ENCODE peak calls at places on chromosome 17, in six cellular contexts. X is neural progenitor cell, O is GM23248, R is PC-9, J is GM23338, Z is SK-N-SH. A is an unnamed sample. For H3K4me1 and H3F3A, the result is how much of the 10 kb centered on the place peaks cover.

GRCh38 chr17:60554377-60554788 is 28.3 kb upstream of the APPBP2 start:
- DNase-seq in X (no peak), O (peak), R (peak), J (no peak), Z (no peak), A (peak)

GRCh38 chr17:62807812-62808575 is at the start of gene MARCHF10:
- DNase-seq in X (peak), O (no peak), R (peak), J (peak), Z (peak), A (peak)

GRCh38 chr17:72237223-72237622 is 116.4 kb downstream of the SOX9 start:
- DNase-seq in X (no peak), O (no peak), R (no peak), J (no peak), Z (no peak), A (no peak)

GRCh38 chr17:38897671-38898290 is 27.6 kb upstream of the LASP1NB start:
- DNase-seq in X (peak), O (no peak), R (no peak), J (no peak), Z (no peak), A (no peak)

GRCh38 chr17:71409712-71410111 is 711.1 kb upstream of the SOX9 start:
- DNase-seq in X (no peak), O (peak), R (peak), J (no peak), Z (no peak), A (peak)

GRCh38 chr17:66165537-66166123 is 26.3 kb downstream of the CEP112 start:
- DNase-seq in X (peak), O (peak), R (no peak), J (peak), Z (peak), A (peak)

GRCh38 chr17:81329279-81329926 is 34.3 kb upstream of the SLC38A10 start:
- DNase-seq in X (peak), O (peak), R (peak), J (peak), Z (peak), A (peak)

GRCh38 chr17:7577327-7578199 is 1.9 kb upstream of the CD68 start:
- DNase-seq in X (no peak), O (no peak), R (no peak), J (no peak), Z (no peak), A (no peak)

GRCh38 chr17:64129515-64129764 is 504 bp downstream of the ERN1 start:
- DNase-seq in X (no peak), O (no peak), R (no peak), J (peak), Z (no peak), A (no peak)

GRCh38 chr17:50111687-50112655 is 16.8 kb downstream of the PDK2 start:
- DNase-seq in X (peak), O (no peak), R (no peak), J (no peak), Z (peak), A (no peak)

GRCh38 chr17:82121660-82122629 is 23.9 kb upstream of the FASN start:
- DNase-seq in X (no peak), O (no peak), R (no peak), J (no peak), Z (peak), A (no peak)

GRCh38 chr17:32274101-32274500 is 8.5 kb downstream of the RHBDL3 start:
- DNase-seq in X (no peak), O (no peak), R (no peak), J (no peak), Z (no peak), A (no peak)

GRCh38 chr17:9166678-9167077 is 145.4 kb downstream of the NTN1 start:
- DNase-seq in X (no peak), O (no peak), R (no peak), J (no peak), Z (no peak), A (no peak)

GRCh38 chr17:9401434-9401833 is 174.2 kb downstream of the STX8 start:
- DNase-seq in X (no peak), O (peak), R (peak), J (peak), Z (no peak), A (peak)

GRCh38 chr17:5619088-5619740 is 34.9 kb upstream of the NLRP1 start:
- DNase-seq in X (no peak), O (no peak), R (peak), J (no peak), Z (no peak), A (no peak)

DNA sequence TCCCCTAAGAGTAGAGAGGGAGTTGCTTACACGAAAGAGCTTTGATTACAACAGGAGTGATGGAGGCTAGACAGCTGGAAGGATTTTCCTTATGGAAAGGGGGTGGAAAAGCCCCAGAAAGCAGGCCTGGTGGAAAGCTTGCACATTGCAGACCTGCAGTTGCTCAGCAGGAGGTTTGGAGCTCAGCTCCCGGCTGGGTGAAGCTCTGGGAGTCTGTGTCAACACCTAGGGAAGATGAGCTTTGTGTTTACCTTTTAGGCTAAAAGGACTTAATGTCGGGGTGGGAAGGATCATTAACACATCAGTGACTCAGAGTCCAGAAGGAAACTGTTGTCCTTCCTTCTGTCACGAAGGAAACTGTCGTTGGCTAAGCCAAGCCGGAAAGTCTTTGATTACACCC is 48.1 kb downstream of the RAP1GAP2 start:
- DNase-seq in X (peak), O (peak), R (peak), J (peak), Z (no peak), A (peak)
- H3K4me1 ChIP-seq in X (under half), O (under half), R (under half), J (under half), Z (under half), A (under half)

GRCh38 chr17:17635126-17635525 is 43.6 kb upstream of the PEMT start:
- DNase-seq in X (no peak), O (peak), R (no peak), J (no peak), Z (no peak), A (no peak)
- H3F3A ChIP-seq in X (under half), O (under half), R (under half), J (under half), Z (under half), A (under half)

DNA sequence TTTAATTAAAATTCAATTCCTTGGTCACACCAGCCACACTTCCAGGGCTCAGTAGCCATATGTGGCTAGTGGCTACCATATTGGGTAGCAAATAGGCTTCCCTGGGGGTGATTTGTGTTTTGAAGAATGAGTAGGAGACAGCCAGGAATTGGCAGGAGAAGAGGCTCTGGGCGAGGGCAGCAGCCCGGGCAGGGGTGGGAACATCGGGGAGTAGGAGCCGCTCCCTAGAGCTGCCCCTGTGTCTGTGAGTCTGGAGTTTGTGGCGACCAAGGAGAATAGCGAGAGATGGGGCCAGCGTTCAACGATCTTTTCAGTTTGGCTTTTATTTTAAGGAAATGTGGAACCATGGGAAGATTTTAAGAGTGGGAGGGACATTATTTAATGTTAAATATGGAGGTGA is 81.7 kb downstream of the WIPI1 start:
- DNase-seq in X (no peak), O (no peak), R (no peak), J (no peak), Z (no peak), A (no peak)
- H3K4me1 ChIP-seq in X (under half), O (under half), R (under half), J (under half), Z (under half), A (under half)

GRCh38 chr17:45311762-45312476 is 4.9 kb downstream of the MAP3K14 start:
- DNase-seq in X (no peak), O (peak), R (peak), J (no peak), Z (peak), A (peak)
- H3F3A ChIP-seq in X (under half), O (under half), R (half or more), J (under half), Z (under half), A (under half)

DNA sequence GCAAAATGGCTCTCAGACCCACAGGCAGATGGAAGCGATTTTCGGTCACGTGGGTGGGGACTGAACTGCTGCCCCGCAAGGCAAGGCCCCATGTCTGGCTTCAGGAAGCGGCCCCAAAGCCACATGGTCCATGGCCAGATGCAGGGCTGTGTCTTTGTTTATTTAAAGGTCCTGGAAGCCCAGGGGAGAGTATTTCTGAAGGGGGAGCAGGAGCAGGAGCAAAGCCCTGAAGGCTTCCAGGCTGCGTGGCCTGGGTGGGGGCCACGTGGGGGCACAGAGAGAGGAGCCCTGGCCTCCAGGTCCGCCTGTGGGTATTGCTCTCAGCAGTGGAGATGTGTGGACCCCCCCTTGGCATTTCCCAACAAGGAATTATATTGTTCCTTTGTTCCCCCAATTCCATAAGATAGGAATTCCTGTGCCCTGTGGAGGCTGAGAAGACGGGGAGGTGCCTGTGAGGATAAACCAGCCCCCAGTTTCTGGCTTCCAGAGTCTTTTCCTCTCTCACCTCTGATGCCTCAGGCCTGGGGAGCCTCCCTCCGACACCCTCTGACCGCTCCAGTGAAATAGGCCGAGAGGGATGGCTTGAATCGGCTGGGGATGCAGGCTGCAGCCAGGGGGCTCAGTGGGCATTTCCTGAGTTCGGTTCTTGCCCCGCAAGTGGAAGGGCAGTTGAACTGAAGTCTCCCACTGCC is 339.2 kb downstream of the SEC14L1 start:
- DNase-seq in X (peak), O (no peak), R (no peak), J (peak), Z (peak), A (no peak)
- H3K4me1 ChIP-seq in X (half or more), O (under half), R (under half), J (under half), Z (under half), A (under half)

GRCh38 chr17:57999496-58000017 is 7.5 kb downstream of the SRSF1 start:
- DNase-seq in X (peak), O (peak), R (peak), J (peak), Z (peak), A (peak)

GRCh38 chr17:57998234-57998746 is 8.8 kb downstream of the SRSF1 start:
- DNase-seq in X (no peak), O (no peak), R (no peak), J (no peak), Z (no peak), A (no peak)

GRCh38 chr17:57999010-57999495 is 8.0 kb downstream of the SRSF1 start:
- DNase-seq in X (no peak), O (no peak), R (no peak), J (no peak), Z (no peak), A (no peak)

GRCh38 chr17:57995076-57995956 is 7.3 kb upstream of the VEZF1 start:
- DNase-seq in X (peak), O (peak), R (peak), J (peak), Z (peak), A (peak)

DNA sequence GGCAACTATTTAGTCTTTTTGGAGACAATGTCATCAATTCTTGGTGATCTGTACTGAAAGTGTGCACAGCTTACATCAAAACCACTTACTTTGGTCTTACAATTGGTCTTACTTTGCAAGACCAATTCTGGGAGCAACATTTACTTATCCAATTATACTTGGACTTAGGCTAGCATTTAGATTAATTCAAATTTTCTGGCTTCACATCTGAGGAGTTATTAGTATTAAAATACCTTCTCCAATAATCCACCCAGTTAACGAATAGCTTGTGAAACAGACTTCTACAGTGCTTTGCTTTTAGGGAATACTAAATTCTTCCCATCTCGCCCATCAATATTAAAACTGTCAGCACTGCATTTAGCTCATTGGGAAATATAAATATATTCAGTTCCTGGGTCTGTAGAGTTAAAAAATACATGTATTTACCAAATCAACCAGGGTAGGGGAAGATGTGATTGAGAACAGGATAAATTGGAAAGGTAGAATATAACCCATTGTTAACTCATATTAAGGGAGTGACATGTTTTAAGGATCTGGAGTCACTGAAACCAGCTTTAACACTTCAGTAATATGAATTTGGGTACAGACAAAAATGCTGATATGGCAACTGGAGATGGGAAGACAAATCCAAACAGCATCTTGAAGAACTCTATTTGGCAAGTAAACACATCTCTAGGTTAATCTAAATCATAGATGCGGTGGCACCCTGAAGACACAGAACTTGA is 9.2 kb upstream of the VEZF1 start:
- DNase-seq in X (no peak), O (no peak), R (no peak), J (no peak), Z (no peak), A (no peak)
- H3F3A ChIP-seq in X (half or more), O (half or more), R (half or more), J (under half), Z (half or more), A (under half)

A was measured in PC-3.